ENCODE peak calls at places on chromosomes 6 and 20, in ten cellular contexts. O is non-pigmented ciliary epithelial cell; G is stimulated activated CD8-positive, alpha-beta memory T cell treated with anti-CD3 and anti-CD28 coated beads, Interleukin-12 subunit alpha, Interleukin-12 subunit beta, amount 100 ng/mL, for 4 hours; V is GM23338; N is GM03348; F is heart right ventricle; Y is B cell; K is activated CD4-positive, alpha-beta T cell treated with anti-CD3 and anti-CD28 coated beads for 48 hours; R is stimulated activated CD4-positive, alpha-beta T cell treated with anti-CD3 and anti-CD28 coated beads, Interleukin-12 subunit alpha, Interleukin-12 subunit beta, amount 100 ng/mL, for 4 hours; P is fibroblast of gingiva. E is an unnamed sample.

GRCh38 chr6:137157601-137158000 is 15.8 kb downstream of the IL22RA2 start:
- DNase-seq in O (no peak), G (no peak), V (no peak), N (no peak), F (no peak), Y (no peak), K (no peak), R (no peak), P (no peak), E (peak; percentile 23)

GRCh38 chr6:3355358-3356055 is 96.8 kb downstream of the PSMG4 start:
- DNase-seq in O (no peak), G (no peak), V (peak; percentile 38), N (no peak), F (peak; percentile 44), Y (peak; percentile 55), K (peak; percentile 17), R (no peak), P (peak; percentile 33), E (peak; percentile 23)

GRCh38 chr20:62059926-62060630 is 5.6 kb downstream of the TAF4 start:
- DNase-seq in O (no peak), G (no peak), V (no peak), N (no peak), F (no peak), Y (no peak), K (no peak), R (no peak), P (no peak), E (no peak)

GRCh38 chr6:90294614-90294988 is 2.0 kb downstream of the BACH2 start:
- DNase-seq in O (no peak), G (no peak), V (peak; percentile 51), N (no peak), F (no peak), Y (peak; percentile 72), K (peak; percentile 60), R (no peak), P (no peak), E (peak; percentile 64)

GRCh38 chr6:149405823-149406765 is 6.0 kb downstream of the SUMO4 start:
- DNase-seq in O (no peak), G (no peak), V (no peak), N (peak; percentile 33), F (no peak), Y (no peak), K (no peak), R (no peak), P (peak; percentile 60), E (no peak)

GRCh38 chr6:5151955-5152401 is 66.8 kb downstream of the PPP1R3G start:
- DNase-seq in O (peak; percentile 65), G (no peak), V (no peak), N (peak; percentile 82), F (no peak), Y (no peak), K (no peak), R (no peak), P (peak; percentile 31), E (no peak)

GRCh38 chr6:125844989-125845388 is 54.2 kb downstream of the NCOA7 start:
- DNase-seq in O (no peak), G (no peak), V (no peak), N (no peak), F (no peak), Y (no peak), K (no peak), R (no peak), P (no peak), E (no peak)

GRCh38 chr6:159608961-159609673 is 83.9 kb downstream of the SOD2 start:
- DNase-seq in O (no peak), G (no peak), V (peak; percentile 79), N (peak; percentile 34), F (no peak), Y (peak; percentile 28), K (peak; percentile 41), R (no peak), P (no peak), E (peak; percentile 36)

GRCh38 chr6:159980474-159980873 is 11.6 kb downstream of the IGF2R start:
- DNase-seq in O (no peak), G (no peak), V (no peak), N (no peak), F (no peak), Y (no peak), K (no peak), R (no peak), P (no peak), E (no peak)

GRCh38 chr20:40279390-40279789 is 409.6 kb downstream of the MAFB start:
- DNase-seq in O (peak; percentile 28), G (no peak), V (no peak), N (peak; percentile 89), F (no peak), Y (no peak), K (no peak), R (no peak), P (peak; percentile 90), E (peak; percentile 54)

GRCh38 chr6:47571488-47571887 is 93.9 kb downstream of the CD2AP start:
- DNase-seq in O (no peak), G (no peak), V (no peak), N (no peak), F (no peak), Y (no peak), K (no peak), R (no peak), P (peak; percentile 7), E (no peak)

GRCh38 chr6:13278991-13279390 is 49.3 kb downstream of the TBC1D7 start:
- DNase-seq in O (no peak), G (no peak), V (no peak), N (peak; percentile 86), F (no peak), Y (no peak), K (no peak), R (no peak), P (peak; percentile 95), E (no peak)

GRCh38 chr20:62754122-62754990 is 41.9 kb upstream of the MRGBP start:
- DNase-seq in O (no peak), G (no peak), V (no peak), N (no peak), F (peak; percentile 10), Y (no peak), K (no peak), R (no peak), P (no peak), E (no peak)

GRCh38 chr20:11266571-11266970 is 592.8 kb upstream of the JAG1 start:
- DNase-seq in O (no peak), G (no peak), V (no peak), N (no peak), F (no peak), Y (no peak), K (no peak), R (no peak), P (no peak), E (no peak)